ENCODE peak calls at places on chromosomes 5 and 9, in nine cellular contexts. One of them, this sample, is unnamed.

GRCh38 chr5:156654444-156654843 is 195.7 kb upstream of the PPP1R2B start:
- DNase-seq in naive thymus-derived CD4-positive, alpha-beta T cell: no peak
- DNase-seq in pancreas: no peak
- DNase-seq in PC-9: no peak
- DNase-seq in endodermal cell: no peak
- DNase-seq in WERI-Rb-1: no peak
- DNase-seq in transverse colon: no peak
- DNase-seq in fibroblast of lung: no peak
- DNase-seq in bronchial epithelial cell: no peak
- DNase-seq in this sample: no peak

GRCh38 chr9:132731230-132731629 is 61.0 kb downstream of the GTF3C4 start:
- DNase-seq in naive thymus-derived CD4-positive, alpha-beta T cell: no peak
- DNase-seq in pancreas: no peak
- DNase-seq in PC-9: peak; percentile 10
- DNase-seq in endodermal cell: no peak
- DNase-seq in WERI-Rb-1: no peak
- DNase-seq in transverse colon: peak; percentile 38
- DNase-seq in fibroblast of lung: no peak
- DNase-seq in bronchial epithelial cell: peak; percentile 25
- DNase-seq in this sample: no peak

GRCh38 chr9:73165911-73166310 is 14.2 kb downstream of the ANXA1 start:
- DNase-seq in naive thymus-derived CD4-positive, alpha-beta T cell: no peak
- DNase-seq in pancreas: no peak
- DNase-seq in PC-9: no peak
- DNase-seq in endodermal cell: no peak
- DNase-seq in WERI-Rb-1: no peak
- DNase-seq in transverse colon: no peak
- DNase-seq in fibroblast of lung: no peak
- DNase-seq in bronchial epithelial cell: peak; percentile 15
- DNase-seq in this sample: no peak

GRCh38 chr9:135079676-135080075 is 7.8 kb upstream of the OLFM1 start:
- DNase-seq in naive thymus-derived CD4-positive, alpha-beta T cell: no peak
- DNase-seq in pancreas: no peak
- DNase-seq in PC-9: no peak
- DNase-seq in endodermal cell: peak; percentile 24
- DNase-seq in WERI-Rb-1: no peak
- DNase-seq in transverse colon: peak; percentile 1
- DNase-seq in fibroblast of lung: no peak
- DNase-seq in bronchial epithelial cell: no peak
- DNase-seq in this sample: no peak

GRCh38 chr9:125758986-125759811 is 12.0 kb downstream of the PBX3 start:
- DNase-seq in naive thymus-derived CD4-positive, alpha-beta T cell: no peak
- DNase-seq in pancreas: no peak
- DNase-seq in PC-9: no peak
- DNase-seq in endodermal cell: peak; percentile 50
- DNase-seq in WERI-Rb-1: no peak
- DNase-seq in transverse colon: peak; percentile 12
- DNase-seq in fibroblast of lung: no peak
- DNase-seq in bronchial epithelial cell: no peak
- DNase-seq in this sample: peak; percentile 34

GRCh38 chr5:115736004-115736689 is 80.3 kb downstream of the CDO1 start:
- DNase-seq in naive thymus-derived CD4-positive, alpha-beta T cell: no peak
- DNase-seq in pancreas: no peak
- DNase-seq in PC-9: no peak
- DNase-seq in endodermal cell: no peak
- DNase-seq in WERI-Rb-1: no peak
- DNase-seq in transverse colon: no peak
- DNase-seq in fibroblast of lung: no peak
- DNase-seq in bronchial epithelial cell: no peak
- DNase-seq in this sample: no peak

GRCh38 chr5:180331647-180331950 is 21.5 kb downstream of the GFPT2 start:
- DNase-seq in naive thymus-derived CD4-positive, alpha-beta T cell: no peak
- DNase-seq in pancreas: no peak
- DNase-seq in PC-9: no peak
- DNase-seq in endodermal cell: peak; percentile 90
- DNase-seq in WERI-Rb-1: no peak
- DNase-seq in transverse colon: no peak
- DNase-seq in fibroblast of lung: no peak
- DNase-seq in bronchial epithelial cell: no peak
- DNase-seq in this sample: peak; percentile 92

GRCh38 chr5:172952034-172952511 is 7.2 kb upstream of the RPL26L1 start:
- DNase-seq in naive thymus-derived CD4-positive, alpha-beta T cell: no peak
- DNase-seq in pancreas: no peak
- DNase-seq in PC-9: peak; percentile 41
- DNase-seq in endodermal cell: no peak
- DNase-seq in WERI-Rb-1: no peak
- DNase-seq in transverse colon: no peak
- DNase-seq in fibroblast of lung: no peak
- DNase-seq in bronchial epithelial cell: no peak
- DNase-seq in this sample: no peak

GRCh38 chr5:157607371-157608161 is 32.0 kb upstream of the ADAM19 start:
- DNase-seq in naive thymus-derived CD4-positive, alpha-beta T cell: no peak
- DNase-seq in pancreas: no peak
- DNase-seq in PC-9: peak; percentile 37
- DNase-seq in endodermal cell: no peak
- DNase-seq in WERI-Rb-1: no peak
- DNase-seq in transverse colon: peak; percentile 33
- DNase-seq in fibroblast of lung: no peak
- DNase-seq in bronchial epithelial cell: peak; percentile 88
- DNase-seq in this sample: peak; percentile 51

DNA sequence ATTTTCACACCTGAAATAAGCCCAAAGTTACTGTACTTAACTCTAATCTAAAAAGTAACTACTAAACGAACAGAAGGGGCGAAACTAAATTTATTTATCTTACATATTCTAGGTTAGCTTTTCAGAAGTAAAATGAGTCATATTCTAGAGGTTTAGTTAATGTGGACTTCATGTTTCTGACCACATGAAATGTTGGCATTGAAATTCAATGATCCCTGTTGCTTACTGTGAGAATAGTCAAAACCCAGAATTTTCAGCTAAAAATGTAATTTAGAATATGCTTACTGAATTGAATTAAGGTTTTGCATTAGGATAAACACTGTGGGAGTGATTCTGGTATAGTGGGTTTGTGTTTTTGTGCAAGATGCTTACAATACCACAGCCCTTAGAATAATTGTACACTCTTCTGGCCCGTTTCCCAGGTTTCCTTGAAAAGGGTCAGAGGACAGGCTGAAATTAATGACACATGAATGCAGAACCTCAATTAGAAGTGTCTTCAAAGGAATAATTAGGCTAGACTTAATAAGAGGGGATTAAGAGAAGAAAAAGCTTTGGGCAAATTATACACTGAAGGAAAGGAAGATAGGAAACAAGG is 1.4 kb upstream of the SNX18 start:
- DNase-seq in naive thymus-derived CD4-positive, alpha-beta T cell: no peak
- DNase-seq in pancreas: no peak
- DNase-seq in PC-9: no peak
- DNase-seq in endodermal cell: no peak
- DNase-seq in WERI-Rb-1: no peak
- DNase-seq in transverse colon: no peak
- DNase-seq in fibroblast of lung: peak; percentile 44
- DNase-seq in bronchial epithelial cell: no peak
- DNase-seq in this sample: no peak
- H3K4me3 ChIP-seq in naive thymus-derived CD4-positive, alpha-beta T cell: no peak overlapping the region
- H3K4me3 ChIP-seq in pancreas: no peak overlapping the region
- H3K4me3 ChIP-seq in PC-9: no peak overlapping the region
- H3K4me3 ChIP-seq in endodermal cell: no peak overlapping the region
- H3K4me3 ChIP-seq in WERI-Rb-1: no peak overlapping the region
- H3K4me3 ChIP-seq in transverse colon: no peak overlapping the region
- H3K4me3 ChIP-seq in fibroblast of lung: no peak overlapping the region
- H3K4me3 ChIP-seq in bronchial epithelial cell: no peak overlapping the region
- H3K4me3 ChIP-seq in this sample: no peak overlapping the region

GRCh38 chr5:77855369-77855768 is 79.2 kb upstream of the TBCA start:
- DNase-seq in naive thymus-derived CD4-positive, alpha-beta T cell: no peak
- DNase-seq in pancreas: no peak
- DNase-seq in PC-9: no peak
- DNase-seq in endodermal cell: no peak
- DNase-seq in WERI-Rb-1: no peak
- DNase-seq in transverse colon: no peak
- DNase-seq in fibroblast of lung: no peak
- DNase-seq in bronchial epithelial cell: no peak
- DNase-seq in this sample: no peak

GRCh38 chr5:77851229-77852067 is 75.3 kb upstream of the TBCA start:
- DNase-seq in naive thymus-derived CD4-positive, alpha-beta T cell: no peak
- DNase-seq in pancreas: peak; percentile 64
- DNase-seq in PC-9: peak; percentile 11
- DNase-seq in endodermal cell: peak; percentile 79
- DNase-seq in WERI-Rb-1: no peak
- DNase-seq in transverse colon: no peak
- DNase-seq in fibroblast of lung: peak; percentile 53
- DNase-seq in bronchial epithelial cell: no peak
- DNase-seq in this sample: peak; percentile 22

GRCh38 chr5:77852514-77853352 is 76.6 kb upstream of the TBCA start:
- DNase-seq in naive thymus-derived CD4-positive, alpha-beta T cell: peak; percentile 17
- DNase-seq in pancreas: peak; percentile 69
- DNase-seq in PC-9: no peak
- DNase-seq in endodermal cell: peak; percentile 88
- DNase-seq in WERI-Rb-1: peak; percentile 84
- DNase-seq in transverse colon: peak; percentile 39
- DNase-seq in fibroblast of lung: peak; percentile 71
- DNase-seq in bronchial epithelial cell: no peak
- DNase-seq in this sample: peak; percentile 73

GRCh38 chr5:77852068-77852513 is 76.0 kb upstream of the TBCA start:
- DNase-seq in naive thymus-derived CD4-positive, alpha-beta T cell: no peak
- DNase-seq in pancreas: no peak
- DNase-seq in PC-9: no peak
- DNase-seq in endodermal cell: no peak
- DNase-seq in WERI-Rb-1: no peak
- DNase-seq in transverse colon: no peak
- DNase-seq in fibroblast of lung: peak; percentile 14
- DNase-seq in bronchial epithelial cell: no peak
- DNase-seq in this sample: no peak

DNA sequence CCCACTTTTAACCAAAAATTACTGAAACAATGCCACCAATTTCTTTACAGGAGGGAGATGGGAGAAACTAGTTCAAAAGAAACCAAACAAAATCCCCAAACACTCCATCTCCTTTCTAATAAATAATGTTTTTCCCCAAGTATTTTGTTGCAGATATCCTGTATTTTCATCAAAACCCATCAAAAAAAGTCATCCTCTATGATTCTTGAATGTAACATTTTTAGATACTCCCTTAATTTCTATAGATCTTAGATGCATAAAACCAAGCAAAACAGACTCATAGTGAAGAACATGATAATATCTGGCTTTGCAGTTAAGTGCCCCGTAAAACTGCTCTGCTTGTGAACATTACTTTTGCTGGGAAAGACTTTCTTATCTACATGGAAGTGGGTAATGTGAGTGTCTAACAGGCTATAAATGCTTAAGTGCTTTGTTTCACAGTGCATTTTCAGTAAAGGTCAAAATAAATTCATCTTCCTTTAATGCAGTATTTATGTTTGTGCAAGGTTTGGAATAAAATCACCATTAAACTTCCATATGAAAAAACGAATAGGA is 77.3 kb upstream of the TBCA start:
- DNase-seq in naive thymus-derived CD4-positive, alpha-beta T cell: no peak
- DNase-seq in pancreas: no peak
- DNase-seq in PC-9: no peak
- DNase-seq in endodermal cell: no peak
- DNase-seq in WERI-Rb-1: no peak
- DNase-seq in transverse colon: no peak
- DNase-seq in fibroblast of lung: no peak
- DNase-seq in bronchial epithelial cell: no peak
- DNase-seq in this sample: peak; percentile 34
- H3K27me3 ChIP-seq in naive thymus-derived CD4-positive, alpha-beta T cell: no peaks in the 10 kb centered on the region
- H3K27me3 ChIP-seq in pancreas: no peaks in the 10 kb centered on the region
- H3K27me3 ChIP-seq in PC-9: no peaks in the 10 kb centered on the region
- H3K27me3 ChIP-seq in endodermal cell: peaks cover 68% of the 10 kb centered on the region
- H3K27me3 ChIP-seq in WERI-Rb-1: no peaks in the 10 kb centered on the region
- H3K27me3 ChIP-seq in transverse colon: peaks cover 45% of the 10 kb centered on the region
- H3K27me3 ChIP-seq in fibroblast of lung: no peaks in the 10 kb centered on the region
- H3K27me3 ChIP-seq in bronchial epithelial cell: peaks cover 20% of the 10 kb centered on the region
- H3K27me3 ChIP-seq in this sample: no peaks in the 10 kb centered on the region

GRCh38 chr5:139636207-139636792 is 11.8 kb upstream of the CXXC5 start:
- DNase-seq in naive thymus-derived CD4-positive, alpha-beta T cell: peak; percentile 71
- DNase-seq in pancreas: no peak
- DNase-seq in PC-9: no peak
- DNase-seq in endodermal cell: peak; percentile 65
- DNase-seq in WERI-Rb-1: no peak
- DNase-seq in transverse colon: peak; percentile 79
- DNase-seq in fibroblast of lung: no peak
- DNase-seq in bronchial epithelial cell: peak; percentile 62
- DNase-seq in this sample: no peak
- H3K4me3 ChIP-seq in naive thymus-derived CD4-positive, alpha-beta T cell: peak overlapping the region; percentile 22
- H3K4me3 ChIP-seq in pancreas: no peak overlapping the region
- H3K4me3 ChIP-seq in PC-9: peak overlapping the region; percentile 59
- H3K4me3 ChIP-seq in endodermal cell: peak overlapping the region; percentile 68
- H3K4me3 ChIP-seq in WERI-Rb-1: no peak overlapping the region
- H3K4me3 ChIP-seq in transverse colon: no peak overlapping the region
- H3K4me3 ChIP-seq in fibroblast of lung: no peak overlapping the region
- H3K4me3 ChIP-seq in bronchial epithelial cell: no peak overlapping the region
- H3K4me3 ChIP-seq in this sample: no peak overlapping the region

GRCh38 chr5:538801-539468 is 14.7 kb upstream of the SLC9A3 start:
- DNase-seq in naive thymus-derived CD4-positive, alpha-beta T cell: no peak
- DNase-seq in pancreas: peak; percentile 60
- DNase-seq in PC-9: no peak
- DNase-seq in endodermal cell: no peak
- DNase-seq in WERI-Rb-1: no peak
- DNase-seq in transverse colon: no peak
- DNase-seq in fibroblast of lung: no peak
- DNase-seq in bronchial epithelial cell: no peak
- DNase-seq in this sample: no peak

GRCh38 chr5:537098-537497 is 12.8 kb upstream of the SLC9A3 start:
- DNase-seq in naive thymus-derived CD4-positive, alpha-beta T cell: no peak
- DNase-seq in pancreas: peak; percentile 39
- DNase-seq in PC-9: no peak
- DNase-seq in endodermal cell: no peak
- DNase-seq in WERI-Rb-1: no peak
- DNase-seq in transverse colon: no peak
- DNase-seq in fibroblast of lung: no peak
- DNase-seq in bronchial epithelial cell: no peak
- DNase-seq in this sample: no peak

GRCh38 chr5:535781-536698 is 11.8 kb upstream of the SLC9A3 start:
- DNase-seq in naive thymus-derived CD4-positive, alpha-beta T cell: no peak
- DNase-seq in pancreas: peak; percentile 32
- DNase-seq in PC-9: peak; percentile 43
- DNase-seq in endodermal cell: no peak
- DNase-seq in WERI-Rb-1: no peak
- DNase-seq in transverse colon: no peak
- DNase-seq in fibroblast of lung: no peak
- DNase-seq in bronchial epithelial cell: no peak
- DNase-seq in this sample: no peak

GRCh38 chr5:538271-538771 is 14.1 kb upstream of the SLC9A3 start:
- DNase-seq in naive thymus-derived CD4-positive, alpha-beta T cell: no peak
- DNase-seq in pancreas: peak; percentile 60
- DNase-seq in PC-9: no peak
- DNase-seq in endodermal cell: no peak
- DNase-seq in WERI-Rb-1: no peak
- DNase-seq in transverse colon: no peak
- DNase-seq in fibroblast of lung: no peak
- DNase-seq in bronchial epithelial cell: no peak
- DNase-seq in this sample: no peak

DNA sequence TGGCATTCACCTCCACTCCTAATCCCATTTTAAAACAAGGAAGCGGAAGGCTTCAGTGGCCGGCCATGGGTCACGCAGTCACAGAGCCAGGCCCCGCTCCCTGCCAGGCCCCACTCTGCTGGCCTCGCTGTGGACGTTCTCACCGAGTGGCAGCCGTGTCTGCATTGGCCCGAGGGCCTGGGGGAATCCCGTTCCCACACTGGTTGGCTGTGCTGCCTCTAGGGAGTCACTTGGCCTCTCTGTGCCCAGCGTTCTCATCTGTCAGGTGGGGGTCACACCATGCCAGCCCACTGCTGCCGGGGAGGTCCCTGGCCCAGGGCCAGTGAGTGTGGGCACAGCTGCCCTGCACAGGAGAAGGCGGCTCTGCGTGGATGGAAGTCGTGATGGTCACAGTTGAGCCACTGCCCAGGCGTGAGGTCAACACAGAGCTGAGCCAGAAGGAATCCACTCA is 13.4 kb upstream of the SLC9A3 start:
- DNase-seq in naive thymus-derived CD4-positive, alpha-beta T cell: no peak
- DNase-seq in pancreas: peak; percentile 63
- DNase-seq in PC-9: no peak
- DNase-seq in endodermal cell: no peak
- DNase-seq in WERI-Rb-1: no peak
- DNase-seq in transverse colon: no peak
- DNase-seq in fibroblast of lung: no peak
- DNase-seq in bronchial epithelial cell: no peak
- DNase-seq in this sample: no peak
- H3K27me3 ChIP-seq in naive thymus-derived CD4-positive, alpha-beta T cell: no peaks in the 10 kb centered on the region
- H3K27me3 ChIP-seq in pancreas: no peaks in the 10 kb centered on the region
- H3K27me3 ChIP-seq in PC-9: peaks cover 91% of the 10 kb centered on the region
- H3K27me3 ChIP-seq in endodermal cell: no peaks in the 10 kb centered on the region
- H3K27me3 ChIP-seq in WERI-Rb-1: no peaks in the 10 kb centered on the region
- H3K27me3 ChIP-seq in transverse colon: peaks cover 78% of the 10 kb centered on the region
- H3K27me3 ChIP-seq in fibroblast of lung: peaks cover 11% of the 10 kb centered on the region
- H3K27me3 ChIP-seq in bronchial epithelial cell: peaks cover 19% of the 10 kb centered on the region
- H3K27me3 ChIP-seq in this sample: peaks cover 78% of the 10 kb centered on the region

This sample was measured in mesenchymal stem cell.